ENCODE peak calls at places on chromosomes 7 and 10, in nine cellular contexts. One of them, this sample, is unnamed.

GRCh38 chr7:90824386-90825307 is 228.5 kb downstream of the CDK14 start:
- DNase-seq in BJ: peak; percentile 41
- DNase-seq in heart right ventricle: no peak
- DNase-seq in progenitor cell of endocrine pancreas: no peak
- DNase-seq in left ventricle myocardium inferior: no peak
- DNase-seq in Peyer's patch: no peak
- DNase-seq in psoas muscle: no peak
- DNase-seq in brain microvascular endothelial cell: peak; percentile 77
- DNase-seq in GM12864: no peak
- DNase-seq in this sample: no peak

GRCh38 chr10:88150338-88150737 is 286.9 kb downstream of the PTEN start:
- DNase-seq in BJ: no peak
- DNase-seq in heart right ventricle: no peak
- DNase-seq in progenitor cell of endocrine pancreas: no peak
- DNase-seq in left ventricle myocardium inferior: no peak
- DNase-seq in Peyer's patch: no peak
- DNase-seq in psoas muscle: no peak
- DNase-seq in brain microvascular endothelial cell: peak; percentile 84
- DNase-seq in GM12864: no peak
- DNase-seq in this sample: no peak

GRCh38 chr10:122390271-122390670 is 15.8 kb downstream of the PLEKHA1 start:
- DNase-seq in BJ: no peak
- DNase-seq in heart right ventricle: no peak
- DNase-seq in progenitor cell of endocrine pancreas: no peak
- DNase-seq in left ventricle myocardium inferior: no peak
- DNase-seq in Peyer's patch: no peak
- DNase-seq in psoas muscle: no peak
- DNase-seq in brain microvascular endothelial cell: no peak
- DNase-seq in GM12864: no peak
- DNase-seq in this sample: no peak

GRCh38 chr10:86523348-86523747 is 1.8 kb upstream of the WAPL start:
- DNase-seq in BJ: no peak
- DNase-seq in heart right ventricle: no peak
- DNase-seq in progenitor cell of endocrine pancreas: no peak
- DNase-seq in left ventricle myocardium inferior: no peak
- DNase-seq in Peyer's patch: no peak
- DNase-seq in psoas muscle: no peak
- DNase-seq in brain microvascular endothelial cell: no peak
- DNase-seq in GM12864: no peak
- DNase-seq in this sample: no peak

GRCh38 chr7:27739301-27739913 is 555 bp upstream of the TAX1BP1 start:
- DNase-seq in BJ: no peak
- DNase-seq in heart right ventricle: no peak
- DNase-seq in progenitor cell of endocrine pancreas: no peak
- DNase-seq in left ventricle myocardium inferior: peak; percentile 18
- DNase-seq in Peyer's patch: no peak
- DNase-seq in psoas muscle: no peak
- DNase-seq in brain microvascular endothelial cell: no peak
- DNase-seq in GM12864: no peak
- DNase-seq in this sample: no peak

GRCh38 chr10:36232935-36233334 is 590.8 kb upstream of the FZD8 start:
- DNase-seq in BJ: no peak
- DNase-seq in heart right ventricle: no peak
- DNase-seq in progenitor cell of endocrine pancreas: no peak
- DNase-seq in left ventricle myocardium inferior: no peak
- DNase-seq in Peyer's patch: no peak
- DNase-seq in psoas muscle: no peak
- DNase-seq in brain microvascular endothelial cell: no peak
- DNase-seq in GM12864: no peak
- DNase-seq in this sample: no peak

GRCh38 chr7:132575987-132576722 is at the start of gene PLXNA4:
- DNase-seq in BJ: no peak
- DNase-seq in heart right ventricle: no peak
- DNase-seq in progenitor cell of endocrine pancreas: no peak
- DNase-seq in left ventricle myocardium inferior: no peak
- DNase-seq in Peyer's patch: no peak
- DNase-seq in psoas muscle: no peak
- DNase-seq in brain microvascular endothelial cell: no peak
- DNase-seq in GM12864: no peak
- DNase-seq in this sample: peak; percentile 14

GRCh38 chr10:29627201-29628105 is 7.3 kb downstream of the SVIL start:
- DNase-seq in BJ: no peak
- DNase-seq in heart right ventricle: no peak
- DNase-seq in progenitor cell of endocrine pancreas: no peak
- DNase-seq in left ventricle myocardium inferior: no peak
- DNase-seq in Peyer's patch: no peak
- DNase-seq in psoas muscle: no peak
- DNase-seq in brain microvascular endothelial cell: peak; percentile 47
- DNase-seq in GM12864: no peak
- DNase-seq in this sample: no peak

GRCh38 chr10:112754001-112754411 is 196.0 kb upstream of the TCF7L2 start:
- DNase-seq in BJ: no peak
- DNase-seq in heart right ventricle: no peak
- DNase-seq in progenitor cell of endocrine pancreas: no peak
- DNase-seq in left ventricle myocardium inferior: no peak
- DNase-seq in Peyer's patch: no peak
- DNase-seq in psoas muscle: no peak
- DNase-seq in brain microvascular endothelial cell: peak; percentile 11
- DNase-seq in GM12864: no peak
- DNase-seq in this sample: no peak

GRCh38 chr7:157041004-157041403 is 30.5 kb upstream of the MNX1 start:
- DNase-seq in BJ: no peak
- DNase-seq in heart right ventricle: no peak
- DNase-seq in progenitor cell of endocrine pancreas: no peak
- DNase-seq in left ventricle myocardium inferior: no peak
- DNase-seq in Peyer's patch: no peak
- DNase-seq in psoas muscle: no peak
- DNase-seq in brain microvascular endothelial cell: no peak
- DNase-seq in GM12864: no peak
- DNase-seq in this sample: no peak

GRCh38 chr10:56091872-56092271 is 269.2 kb downstream of the ZWINT start:
- DNase-seq in BJ: no peak
- DNase-seq in heart right ventricle: no peak
- DNase-seq in progenitor cell of endocrine pancreas: no peak
- DNase-seq in left ventricle myocardium inferior: no peak
- DNase-seq in Peyer's patch: no peak
- DNase-seq in psoas muscle: no peak
- DNase-seq in brain microvascular endothelial cell: no peak
- DNase-seq in GM12864: no peak
- DNase-seq in this sample: no peak

GRCh38 chr10:95290801-95291633 is at the start of gene PDLIM1:
- DNase-seq in BJ: no peak
- DNase-seq in heart right ventricle: peak; percentile 75
- DNase-seq in progenitor cell of endocrine pancreas: peak; percentile 65
- DNase-seq in left ventricle myocardium inferior: peak; percentile 83
- DNase-seq in Peyer's patch: peak; percentile 91
- DNase-seq in psoas muscle: peak; percentile 85
- DNase-seq in brain microvascular endothelial cell: no peak
- DNase-seq in GM12864: no peak
- DNase-seq in this sample: peak; percentile 51

DNA sequence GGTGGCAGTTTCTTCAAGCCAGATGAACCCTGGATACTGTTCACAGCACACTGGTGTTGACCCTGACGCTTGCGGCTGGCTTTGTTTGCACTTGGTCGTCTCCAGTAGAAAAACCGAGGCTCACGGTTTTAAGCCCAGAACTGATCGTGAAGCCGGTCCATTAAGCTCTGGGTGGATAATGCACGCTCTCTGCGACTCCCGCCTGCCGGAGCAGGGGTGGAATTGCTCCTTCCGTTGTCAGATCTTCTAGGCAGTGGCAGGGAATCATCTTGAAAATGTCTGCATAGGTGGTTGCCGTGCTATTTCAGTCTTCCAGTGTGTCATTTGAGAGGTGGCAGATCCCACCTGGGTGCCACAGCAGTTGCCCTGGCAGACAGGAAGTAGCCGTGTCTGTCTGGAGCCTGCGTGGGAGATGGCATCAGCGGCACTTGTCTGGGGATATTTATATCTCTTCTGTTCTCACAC is 35.9 kb upstream of the AP5Z1 start:
- DNase-seq in BJ: no peak
- DNase-seq in heart right ventricle: peak; percentile 49
- DNase-seq in progenitor cell of endocrine pancreas: no peak
- DNase-seq in left ventricle myocardium inferior: no peak
- DNase-seq in Peyer's patch: no peak
- DNase-seq in psoas muscle: peak; percentile 69
- DNase-seq in brain microvascular endothelial cell: peak; percentile 76
- DNase-seq in GM12864: no peak
- DNase-seq in this sample: no peak
- TF ChIP-seq CTCF in BJ: no peak
- TF ChIP-seq CTCF in heart right ventricle: peak; percentile 65
- TF ChIP-seq CTCF in progenitor cell of endocrine pancreas: peak; percentile 49
- TF ChIP-seq CTCF in left ventricle myocardium inferior: peak; percentile 71
- TF ChIP-seq CTCF in Peyer's patch: no peak
- TF ChIP-seq CTCF in psoas muscle: peak; percentile 55
- TF ChIP-seq CTCF in brain microvascular endothelial cell: peak; percentile 61
- TF ChIP-seq CTCF in GM12864: no peak
- TF ChIP-seq CTCF in this sample: peak; percentile 40

DNA sequence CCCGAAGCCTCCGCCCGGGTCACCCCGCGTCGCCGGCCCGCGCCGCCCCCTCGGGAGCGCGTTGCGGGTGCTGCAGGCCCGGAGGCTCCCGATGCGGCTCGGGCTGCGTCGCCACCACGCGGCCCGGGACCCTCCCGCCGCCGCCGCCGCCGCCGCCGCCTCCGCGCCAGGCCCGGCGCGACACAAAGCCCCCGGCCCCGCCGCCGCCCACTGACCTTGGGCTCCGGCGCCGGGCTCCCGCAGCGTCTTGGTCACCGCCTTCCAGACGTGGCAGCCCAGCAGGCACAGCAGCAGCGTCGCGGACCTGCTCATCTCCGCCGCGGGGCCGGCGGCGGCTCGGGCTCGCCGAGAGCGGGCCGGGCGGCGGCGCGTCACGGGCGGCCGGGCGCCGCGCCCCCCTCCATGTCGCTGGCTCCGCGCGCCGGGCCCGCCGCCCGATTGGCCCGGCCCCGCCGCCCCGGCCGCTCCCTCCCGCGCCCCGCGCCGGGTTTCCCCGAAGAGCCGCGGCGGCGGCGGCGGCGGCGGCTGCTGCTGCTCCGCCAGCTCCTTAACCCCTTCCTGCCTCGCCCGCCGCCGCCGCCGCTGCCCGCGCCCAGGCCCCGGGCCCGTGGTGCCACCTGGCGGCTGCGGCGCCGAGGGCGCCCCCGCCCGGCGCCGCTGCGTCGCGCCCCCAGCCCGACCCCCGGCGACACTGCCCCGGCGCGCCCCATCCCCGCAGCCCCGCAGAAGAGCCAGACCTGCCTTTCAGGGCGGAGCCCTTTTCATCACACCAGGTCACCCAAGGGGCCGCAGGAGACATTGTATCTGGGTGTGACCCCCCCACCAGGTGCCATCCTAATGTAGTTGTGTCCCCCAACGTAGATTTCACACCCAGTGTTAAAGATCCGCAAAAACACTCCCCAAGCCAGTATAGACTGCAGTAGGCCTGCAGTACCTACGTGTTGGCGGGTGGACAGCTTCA is at the start of gene FAM171A1:
- DNase-seq in BJ: no peak
- DNase-seq in heart right ventricle: peak; percentile 42
- DNase-seq in progenitor cell of endocrine pancreas: peak; percentile 63
- DNase-seq in left ventricle myocardium inferior: peak; percentile 56
- DNase-seq in Peyer's patch: peak; percentile 69
- DNase-seq in psoas muscle: peak; percentile 53
- DNase-seq in brain microvascular endothelial cell: no peak
- DNase-seq in GM12864: no peak
- DNase-seq in this sample: peak; percentile 55
- TF ChIP-seq CTCF in BJ: no peak
- TF ChIP-seq CTCF in heart right ventricle: peak; percentile 4
- TF ChIP-seq CTCF in progenitor cell of endocrine pancreas: peak; percentile 39
- TF ChIP-seq CTCF in left ventricle myocardium inferior: peak; percentile 8
- TF ChIP-seq CTCF in Peyer's patch: peak; percentile 49
- TF ChIP-seq CTCF in psoas muscle: peak; percentile 32
- TF ChIP-seq CTCF in brain microvascular endothelial cell: peak; percentile 26
- TF ChIP-seq CTCF in GM12864: peak; percentile 12
- TF ChIP-seq CTCF in this sample: peak; percentile 38

DNA sequence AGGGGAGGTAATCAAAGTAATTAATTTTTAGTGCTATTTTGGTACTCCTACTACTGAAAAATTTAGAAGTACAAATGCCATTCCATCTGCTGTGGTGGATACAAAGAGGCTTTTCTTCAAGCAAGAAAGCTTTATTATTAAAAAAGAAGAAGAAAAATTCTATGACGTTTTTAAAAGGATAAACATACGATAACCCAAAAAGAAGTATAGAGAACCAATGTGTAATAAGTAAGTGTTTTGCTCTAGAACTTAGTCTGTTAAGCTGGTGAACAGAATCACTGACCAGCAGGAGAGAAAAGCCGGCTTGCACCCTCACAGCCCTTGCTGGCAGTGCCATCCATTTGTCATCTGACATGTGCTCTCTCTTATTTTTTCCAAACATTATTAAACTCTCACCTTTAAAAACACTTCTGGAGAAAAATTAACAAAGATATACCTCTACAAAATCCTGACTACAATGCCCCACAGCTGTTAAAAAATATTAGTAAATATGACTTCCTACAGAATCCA is 81.5 kb downstream of the SRPK2 start:
- DNase-seq in BJ: no peak
- DNase-seq in heart right ventricle: no peak
- DNase-seq in progenitor cell of endocrine pancreas: no peak
- DNase-seq in left ventricle myocardium inferior: no peak
- DNase-seq in Peyer's patch: no peak
- DNase-seq in psoas muscle: no peak
- DNase-seq in brain microvascular endothelial cell: no peak
- DNase-seq in GM12864: no peak
- DNase-seq in this sample: no peak
- TF ChIP-seq CTCF in BJ: no peak
- TF ChIP-seq CTCF in heart right ventricle: no peak
- TF ChIP-seq CTCF in progenitor cell of endocrine pancreas: no peak
- TF ChIP-seq CTCF in left ventricle myocardium inferior: no peak
- TF ChIP-seq CTCF in Peyer's patch: no peak
- TF ChIP-seq CTCF in psoas muscle: no peak
- TF ChIP-seq CTCF in brain microvascular endothelial cell: no peak
- TF ChIP-seq CTCF in GM12864: no peak
- TF ChIP-seq CTCF in this sample: no peak

GRCh38 chr10:91410638-91411367 is 659 bp downstream of the HECTD2 start:
- DNase-seq in BJ: no peak
- DNase-seq in heart right ventricle: peak; percentile 20
- DNase-seq in progenitor cell of endocrine pancreas: no peak
- DNase-seq in left ventricle myocardium inferior: no peak
- DNase-seq in Peyer's patch: no peak
- DNase-seq in psoas muscle: no peak
- DNase-seq in brain microvascular endothelial cell: peak; percentile 52
- DNase-seq in GM12864: no peak
- DNase-seq in this sample: no peak

GRCh38 chr10:91406322-91406721 is 3.8 kb upstream of the HECTD2 start:
- DNase-seq in BJ: no peak
- DNase-seq in heart right ventricle: no peak
- DNase-seq in progenitor cell of endocrine pancreas: no peak
- DNase-seq in left ventricle myocardium inferior: no peak
- DNase-seq in Peyer's patch: no peak
- DNase-seq in psoas muscle: no peak
- DNase-seq in brain microvascular endothelial cell: no peak
- DNase-seq in GM12864: no peak
- DNase-seq in this sample: no peak

GRCh38 chr10:91409069-91409868 is 875 bp upstream of the HECTD2 start:
- DNase-seq in BJ: no peak
- DNase-seq in heart right ventricle: peak; percentile 89
- DNase-seq in progenitor cell of endocrine pancreas: peak; percentile 57
- DNase-seq in left ventricle myocardium inferior: peak; percentile 88
- DNase-seq in Peyer's patch: peak; percentile 84
- DNase-seq in psoas muscle: peak; percentile 86
- DNase-seq in brain microvascular endothelial cell: peak; percentile 73
- DNase-seq in GM12864: peak; percentile 2
- DNase-seq in this sample: peak; percentile 55

GRCh38 chr10:91412688-91413087 is 2.5 kb downstream of the HECTD2 start:
- DNase-seq in BJ: no peak
- DNase-seq in heart right ventricle: no peak
- DNase-seq in progenitor cell of endocrine pancreas: no peak
- DNase-seq in left ventricle myocardium inferior: no peak
- DNase-seq in Peyer's patch: no peak
- DNase-seq in psoas muscle: no peak
- DNase-seq in brain microvascular endothelial cell: no peak
- DNase-seq in GM12864: no peak
- DNase-seq in this sample: no peak

GRCh38 chr10:91409869-91410637 is at the start of gene HECTD2:
- DNase-seq in BJ: no peak
- DNase-seq in heart right ventricle: peak; percentile 81
- DNase-seq in progenitor cell of endocrine pancreas: peak; percentile 68
- DNase-seq in left ventricle myocardium inferior: peak; percentile 84
- DNase-seq in Peyer's patch: peak; percentile 91
- DNase-seq in psoas muscle: peak; percentile 86
- DNase-seq in brain microvascular endothelial cell: peak; percentile 43
- DNase-seq in GM12864: peak; percentile 19
- DNase-seq in this sample: peak; percentile 71
- TF ChIP-seq CTCF in BJ: no peak
- TF ChIP-seq CTCF in heart right ventricle: peak; percentile 59
- TF ChIP-seq CTCF in progenitor cell of endocrine pancreas: peak; percentile 58
- TF ChIP-seq CTCF in left ventricle myocardium inferior: peak; percentile 67
- TF ChIP-seq CTCF in Peyer's patch: peak; percentile 77
- TF ChIP-seq CTCF in psoas muscle: peak; percentile 62
- TF ChIP-seq CTCF in brain microvascular endothelial cell: peak; percentile 35
- TF ChIP-seq CTCF in GM12864: peak; percentile 36
- TF ChIP-seq CTCF in this sample: peak; percentile 55

This sample was measured in neural crest cell.